ENCODE peak calls at places on chromosomes 6 and 20, in seven cellular contexts. H is brain microvascular endothelial cell; I is stimulated activated CD8-positive, alpha-beta memory T cell treated with anti-CD3 and anti-CD28 coated beads, Interleukin-4, amount 100 ng/mL, for 1 hour; X is progenitor cell of endocrine pancreas; E is HCEC 1CT; S is D341Med; T is NCI-H1105. Y is an unnamed sample.

GRCh38 chr20:46970937-46971630 is 76.4 kb downstream of the EYA2 start:
- DNase-seq in H (peak; percentile 82), I (no peak), X (no peak), E (peak; percentile 67), S (peak; percentile 75), T (peak; percentile 58), Y (no peak)

GRCh38 chr6:133441491-133441890 is 200.3 kb downstream of the EYA4 start:
- DNase-seq in H (no peak), I (no peak), X (no peak), E (no peak), S (no peak), T (no peak), Y (no peak)

GRCh38 chr6:145749632-145750031 is 14.3 kb upstream of the EPM2A start:
- DNase-seq in H (peak; percentile 79), I (no peak), X (no peak), E (peak; percentile 92), S (no peak), T (no peak), Y (no peak)

GRCh38 chr6:11320914-11321549 is 88.6 kb upstream of the NEDD9 start:
- DNase-seq in H (no peak), I (no peak), X (no peak), E (no peak), S (no peak), T (no peak), Y (no peak)

GRCh38 chr6:77106992-77107391 is 356.3 kb downstream of the HTR1B start:
- DNase-seq in H (no peak), I (no peak), X (no peak), E (peak; percentile 3), S (no peak), T (no peak), Y (no peak)

GRCh38 chr6:112640895-112641294 is 293.8 kb downstream of the RFPL4B start:
- DNase-seq in H (peak; percentile 63), I (no peak), X (no peak), E (peak; percentile 65), S (no peak), T (no peak), Y (no peak)

GRCh38 chr6:111550195-111550594 is 55.5 kb downstream of the TRAF3IP2 start:
- DNase-seq in H (no peak), I (no peak), X (no peak), E (no peak), S (no peak), T (no peak), Y (no peak)

GRCh38 chr6:100463685-100464161 is 998 bp downstream of the SIM1 start:
- DNase-seq in H (no peak), I (no peak), X (no peak), E (no peak), S (no peak), T (no peak), Y (no peak)

GRCh38 chr6:135932651-135933050 is 81.2 kb downstream of the PDE7B start:
- DNase-seq in H (no peak), I (no peak), X (no peak), E (no peak), S (no peak), T (no peak), Y (no peak)

GRCh38 chr20:22407237-22408193 is 176.9 kb downstream of the FOXA2 start:
- DNase-seq in H (no peak), I (no peak), X (no peak), E (no peak), S (no peak), T (no peak), Y (no peak)

GRCh38 chr6:46985943-46986342 is 56.2 kb downstream of the ADGRF1 start:
- DNase-seq in H (peak; percentile 43), I (no peak), X (no peak), E (no peak), S (no peak), T (no peak), Y (no peak)

GRCh38 chr20:44471481-44471882 is 4.2 kb upstream of the TTPAL start:
- DNase-seq in H (no peak), I (no peak), X (no peak), E (peak; percentile 71), S (no peak), T (no peak), Y (no peak)

GRCh38 chr20:4435210-4435609 is 286.5 kb upstream of the PRND start:
- DNase-seq in H (no peak), I (no peak), X (no peak), E (peak; percentile 71), S (no peak), T (no peak), Y (no peak)

GRCh38 chr20:33301192-33301930 is 18.3 kb downstream of the BPIFB1 start:
- DNase-seq in H (peak; percentile 10), I (no peak), X (no peak), E (no peak), S (no peak), T (no peak), Y (no peak)

GRCh38 chr6:168886306-168886854 is 367.3 kb downstream of the THBS2 start:
- DNase-seq in H (no peak), I (no peak), X (no peak), E (no peak), S (no peak), T (no peak), Y (no peak)

GRCh38 chr6:19320066-19320465 is 517.1 kb upstream of the ID4 start:
- DNase-seq in H (no peak), I (no peak), X (no peak), E (no peak), S (no peak), T (no peak), Y (no peak)

GRCh38 chr6:53943410-53943809 is 148.6 kb downstream of the LRRC1 start:
- DNase-seq in H (no peak), I (no peak), X (no peak), E (no peak), S (no peak), T (no peak), Y (peak; percentile 38)